ENCODE peak calls at places on chromosome 4, in five cellular contexts. One of them, this sample, is unnamed.

GRCh38 chr4:111814961-111815360 is 330.3 kb upstream of the FAM241A start:
- DNase-seq in testis: no peak
- DNase-seq in NB4: no peak
- DNase-seq in lower leg skin: no peak
- DNase-seq in suprapubic skin: no peak
- DNase-seq in this sample: no peak

GRCh38 chr4:80219301-80220025 is 22.2 kb downstream of the PRDM8 start:
- DNase-seq in testis: no peak
- DNase-seq in NB4: no peak
- DNase-seq in lower leg skin: no peak
- DNase-seq in suprapubic skin: no peak
- DNase-seq in this sample: no peak

GRCh38 chr4:155999743-156000142 is 46.1 kb upstream of the CTSO start:
- DNase-seq in testis: peak
- DNase-seq in NB4: no peak
- DNase-seq in lower leg skin: no peak
- DNase-seq in suprapubic skin: no peak
- DNase-seq in this sample: no peak

GRCh38 chr4:76984788-76985211 is 35.2 kb downstream of the SEPTIN11 start:
- DNase-seq in testis: peak
- DNase-seq in NB4: no peak
- DNase-seq in lower leg skin: peak
- DNase-seq in suprapubic skin: peak
- DNase-seq in this sample: peak

GRCh38 chr4:132180020-132180427 is 969.1 kb upstream of the PCDH10 start:
- DNase-seq in testis: no peak
- DNase-seq in NB4: no peak
- DNase-seq in lower leg skin: no peak
- DNase-seq in suprapubic skin: no peak
- DNase-seq in this sample: no peak

GRCh38 chr4:24800273-24800880 is 5.0 kb downstream of the SOD3 start:
- DNase-seq in testis: peak
- DNase-seq in NB4: peak
- DNase-seq in lower leg skin: no peak
- DNase-seq in suprapubic skin: peak
- DNase-seq in this sample: no peak

GRCh38 chr4:169658970-169659735 is 38.8 kb downstream of the CLCN3 start:
- DNase-seq in testis: no peak
- DNase-seq in NB4: peak
- DNase-seq in lower leg skin: no peak
- DNase-seq in suprapubic skin: no peak
- DNase-seq in this sample: no peak

GRCh38 chr4:4750187-4750586 is 109.3 kb upstream of the MSX1 start:
- DNase-seq in testis: peak
- DNase-seq in NB4: no peak
- DNase-seq in lower leg skin: no peak
- DNase-seq in suprapubic skin: no peak
- DNase-seq in this sample: no peak

GRCh38 chr4:2320152-2320551 is 58.2 kb upstream of the MXD4 start:
- DNase-seq in testis: no peak
- DNase-seq in NB4: no peak
- DNase-seq in lower leg skin: no peak
- DNase-seq in suprapubic skin: peak
- DNase-seq in this sample: no peak

GRCh38 chr4:25861422-25861926 is 1.3 kb downstream of the SEL1L3 start:
- DNase-seq in testis: no peak
- DNase-seq in NB4: peak
- DNase-seq in lower leg skin: no peak
- DNase-seq in suprapubic skin: no peak
- DNase-seq in this sample: no peak

GRCh38 chr4:6984611-6985115 is 58.5 kb upstream of the TADA2B start:
- DNase-seq in testis: peak
- DNase-seq in NB4: no peak
- DNase-seq in lower leg skin: no peak
- DNase-seq in suprapubic skin: no peak
- DNase-seq in this sample: no peak

GRCh38 chr4:16745009-16745408 is 153.4 kb downstream of the LDB2 start:
- DNase-seq in testis: peak
- DNase-seq in NB4: no peak
- DNase-seq in lower leg skin: peak
- DNase-seq in suprapubic skin: no peak
- DNase-seq in this sample: no peak

GRCh38 chr4:70678383-70678999 is 9.8 kb upstream of the UTP3 start:
- DNase-seq in testis: no peak
- DNase-seq in NB4: no peak
- DNase-seq in lower leg skin: no peak
- DNase-seq in suprapubic skin: no peak
- DNase-seq in this sample: no peak

GRCh38 chr4:168291242-168291641 is 27.3 kb downstream of the DDX60 start:
- DNase-seq in testis: no peak
- DNase-seq in NB4: no peak
- DNase-seq in lower leg skin: no peak
- DNase-seq in suprapubic skin: no peak
- DNase-seq in this sample: no peak

GRCh38 chr4:56026596-56026995 is 77.9 kb downstream of the CEP135 start:
- DNase-seq in testis: no peak
- DNase-seq in NB4: no peak
- DNase-seq in lower leg skin: no peak
- DNase-seq in suprapubic skin: no peak
- DNase-seq in this sample: no peak

GRCh38 chr4:149765630-149766029 is 50.0 kb downstream of the IQCM start:
- DNase-seq in testis: no peak
- DNase-seq in NB4: peak
- DNase-seq in lower leg skin: no peak
- DNase-seq in suprapubic skin: no peak
- DNase-seq in this sample: no peak

GRCh38 chr4:8144359-8144758 is 14.3 kb downstream of the ABLIM2 start:
- DNase-seq in testis: peak
- DNase-seq in NB4: peak
- DNase-seq in lower leg skin: no peak
- DNase-seq in suprapubic skin: no peak
- DNase-seq in this sample: no peak

GRCh38 chr4:139633661-139634060 is 32.0 kb upstream of the MGST2 start:
- DNase-seq in testis: peak
- DNase-seq in NB4: no peak
- DNase-seq in lower leg skin: no peak
- DNase-seq in suprapubic skin: no peak
- DNase-seq in this sample: no peak

GRCh38 chr4:21768349-21769310 is 179.9 kb downstream of the KCNIP4 start:
- DNase-seq in testis: no peak
- DNase-seq in NB4: peak
- DNase-seq in lower leg skin: no peak
- DNase-seq in suprapubic skin: no peak
- DNase-seq in this sample: no peak

GRCh38 chr4:113846433-113846832 is 84.9 kb upstream of the CAMK2D start:
- DNase-seq in testis: no peak
- DNase-seq in NB4: no peak
- DNase-seq in lower leg skin: no peak
- DNase-seq in suprapubic skin: no peak
- DNase-seq in this sample: no peak

GRCh38 chr4:19472669-19473068 is 779.0 kb upstream of the SLIT2 start:
- DNase-seq in testis: no peak
- DNase-seq in NB4: no peak
- DNase-seq in lower leg skin: no peak
- DNase-seq in suprapubic skin: no peak
- DNase-seq in this sample: no peak

GRCh38 chr4:159105761-159106243 is 2.9 kb downstream of the RAPGEF2 start:
- DNase-seq in testis: no peak
- DNase-seq in NB4: peak
- DNase-seq in lower leg skin: no peak
- DNase-seq in suprapubic skin: no peak
- DNase-seq in this sample: no peak

GRCh38 chr4:74503580-74503979 is 58.6 kb downstream of the AREG start:
- DNase-seq in testis: no peak
- DNase-seq in NB4: peak
- DNase-seq in lower leg skin: no peak
- DNase-seq in suprapubic skin: no peak
- DNase-seq in this sample: no peak

GRCh38 chr4:31592293-31592692 is 872.1 kb downstream of the PCDH7 start:
- DNase-seq in testis: no peak
- DNase-seq in NB4: no peak
- DNase-seq in lower leg skin: no peak
- DNase-seq in suprapubic skin: no peak
- DNase-seq in this sample: no peak

GRCh38 chr4:179755322-179755721 is 2313.1 kb upstream of the AGA start:
- DNase-seq in testis: no peak
- DNase-seq in NB4: peak
- DNase-seq in lower leg skin: no peak
- DNase-seq in suprapubic skin: no peak
- DNase-seq in this sample: no peak

GRCh38 chr4:148124512-148124911 is 317.7 kb downstream of the NR3C2 start:
- DNase-seq in testis: no peak
- DNase-seq in NB4: no peak
- DNase-seq in lower leg skin: no peak
- DNase-seq in suprapubic skin: no peak
- DNase-seq in this sample: no peak

GRCh38 chr4:102787096-102787867 is 26.5 kb upstream of the MANBA start:
- DNase-seq in testis: no peak
- DNase-seq in NB4: no peak
- DNase-seq in lower leg skin: no peak
- DNase-seq in suprapubic skin: no peak
- DNase-seq in this sample: no peak

DNA sequence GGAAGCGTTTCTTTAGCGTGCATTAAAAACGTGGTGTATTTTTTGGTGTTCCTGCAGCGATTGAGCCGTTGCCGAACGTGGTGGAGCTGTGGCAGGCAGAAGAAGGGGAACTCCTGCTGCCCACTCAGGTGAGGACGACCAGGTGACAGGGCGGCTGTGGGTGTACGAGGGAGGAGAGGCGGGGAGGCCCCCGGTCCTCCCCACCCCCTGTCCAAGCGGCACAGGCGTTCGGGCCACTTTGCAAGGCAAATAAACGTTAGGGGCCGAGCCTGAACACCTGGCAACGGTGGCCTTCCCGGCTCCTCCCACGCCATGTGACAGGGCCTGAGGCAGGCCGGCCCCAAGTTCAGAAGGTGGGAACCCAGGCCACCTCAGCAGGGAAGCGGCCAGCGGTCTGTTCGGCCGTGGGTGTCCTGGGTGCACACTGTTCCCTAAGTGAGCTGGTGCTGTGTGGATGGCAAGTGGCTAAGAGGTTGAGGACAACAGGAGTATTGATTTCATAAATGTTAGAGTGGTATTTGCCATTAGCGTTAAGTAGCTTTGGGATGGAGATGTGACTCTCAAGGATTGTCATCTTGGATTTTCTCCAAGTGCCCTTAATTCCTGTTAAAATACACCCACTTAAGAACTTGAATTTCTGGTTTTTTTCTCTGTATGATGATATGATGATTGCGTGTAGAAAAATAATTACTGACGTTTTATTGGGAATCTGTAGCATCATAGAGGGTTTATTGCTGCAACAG is 1.2 kb downstream of the TMEM131L start:
- DNase-seq in testis: peak
- DNase-seq in NB4: peak
- DNase-seq in lower leg skin: no peak
- DNase-seq in suprapubic skin: no peak
- DNase-seq in this sample: peak
- TF ChIP-seq POLR2A in testis: no peak
- TF ChIP-seq POLR2A in NB4: no peak
- TF ChIP-seq POLR2A in lower leg skin: no peak
- TF ChIP-seq POLR2A in suprapubic skin: no peak
- TF ChIP-seq POLR2A in this sample: no peak

DNA sequence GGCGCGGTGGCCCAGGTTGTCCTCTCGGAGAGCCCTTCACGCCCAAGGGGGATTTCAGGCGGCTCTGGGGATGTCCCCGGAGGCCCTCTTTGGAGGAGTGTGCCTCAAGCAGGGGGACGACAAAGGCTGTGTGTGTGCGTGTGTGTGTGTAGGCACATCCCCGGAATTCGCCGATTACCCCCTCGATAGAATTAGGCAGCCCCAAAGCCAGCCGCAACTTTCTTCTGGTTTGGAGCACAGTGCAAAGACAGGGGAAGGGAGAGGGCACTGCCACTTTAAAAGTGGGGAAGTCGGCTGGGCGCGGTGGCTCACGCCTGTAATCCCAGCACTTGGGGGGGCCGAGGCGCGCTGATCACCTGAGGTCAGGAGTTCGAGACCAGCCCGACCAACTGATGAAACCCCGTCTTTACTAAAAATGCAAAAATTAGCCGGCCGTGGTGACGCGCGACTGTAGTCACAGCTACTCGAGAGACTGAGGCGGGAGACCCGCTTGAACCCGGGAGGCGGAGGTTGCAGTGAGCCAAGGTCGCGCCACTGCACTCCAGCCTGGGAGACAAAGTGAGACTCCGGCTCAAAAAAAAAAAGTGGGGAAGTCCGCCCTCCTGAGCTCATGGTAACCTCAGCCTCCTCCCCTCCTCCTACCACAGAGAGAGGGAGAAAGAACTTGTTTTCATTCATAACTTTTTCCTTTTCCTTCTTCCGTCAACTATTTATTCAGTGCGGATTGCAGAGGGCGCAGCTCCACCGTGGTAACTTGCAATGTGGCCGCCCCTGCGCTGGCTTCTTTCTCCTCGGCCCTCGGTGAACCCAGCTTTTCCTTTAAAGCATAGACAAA is 2.4 kb downstream of the SPRY1 start:
- DNase-seq in testis: peak
- DNase-seq in NB4: peak
- DNase-seq in lower leg skin: peak
- DNase-seq in suprapubic skin: peak
- DNase-seq in this sample: no peak
- TF ChIP-seq POLR2A in testis: no peak
- TF ChIP-seq POLR2A in NB4: no peak
- TF ChIP-seq POLR2A in lower leg skin: no peak
- TF ChIP-seq POLR2A in suprapubic skin: no peak
- TF ChIP-seq POLR2A in this sample: no peak

DNA sequence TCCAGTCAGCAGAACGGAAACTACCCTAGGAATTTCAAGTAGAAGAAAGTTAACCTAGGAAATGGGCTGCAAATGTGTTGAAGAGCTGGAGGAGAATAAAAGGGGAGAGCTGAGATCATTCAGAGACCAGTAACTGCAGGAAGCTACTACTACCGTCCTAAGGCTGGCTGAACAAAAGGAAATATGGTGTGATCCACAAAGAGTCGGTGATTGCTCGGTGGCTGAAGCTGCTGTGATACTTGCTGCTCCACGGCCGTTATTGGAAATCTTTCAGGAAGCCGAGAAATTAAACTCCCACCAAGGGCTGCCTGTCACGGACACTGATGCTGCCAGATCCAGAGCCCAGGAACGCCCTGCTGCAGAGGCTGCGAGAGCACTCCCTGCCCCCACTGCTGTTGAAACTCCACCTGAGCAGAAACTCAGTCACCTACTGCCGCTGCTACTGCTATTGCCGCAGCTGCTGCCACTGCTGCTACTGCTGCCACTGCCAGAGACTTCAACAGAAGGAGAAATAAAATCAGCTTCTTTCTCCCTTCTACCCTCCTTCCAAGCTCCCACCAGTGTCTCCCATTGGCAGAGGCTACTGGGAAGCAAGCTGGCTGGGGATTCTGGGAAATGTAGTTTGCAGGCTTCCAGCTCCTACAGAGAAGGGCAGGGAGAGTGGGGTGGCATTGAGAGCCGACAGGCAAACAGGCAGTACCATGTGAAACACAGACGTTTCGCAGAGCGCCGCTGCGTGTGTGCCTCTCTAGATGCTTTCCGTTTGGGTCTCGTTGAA is 125.9 kb upstream of the ENPP6 start:
- DNase-seq in testis: peak
- DNase-seq in NB4: peak
- DNase-seq in lower leg skin: peak
- DNase-seq in suprapubic skin: peak
- DNase-seq in this sample: peak
- TF ChIP-seq POLR2A in testis: no peak
- TF ChIP-seq POLR2A in NB4: no peak
- TF ChIP-seq POLR2A in lower leg skin: no peak
- TF ChIP-seq POLR2A in suprapubic skin: no peak
- TF ChIP-seq POLR2A in this sample: peak

GRCh38 chr4:145179201-145179860 is 1.1 kb downstream of the OTUD4 start:
- DNase-seq in testis: peak
- DNase-seq in NB4: peak
- DNase-seq in lower leg skin: peak
- DNase-seq in suprapubic skin: peak
- DNase-seq in this sample: peak
- TF ChIP-seq POLR2A in testis: no peak
- TF ChIP-seq POLR2A in NB4: no peak
- TF ChIP-seq POLR2A in lower leg skin: no peak
- TF ChIP-seq POLR2A in suprapubic skin: peak
- TF ChIP-seq POLR2A in this sample: no peak

This sample was measured in esophagus squamous epithelium.